ENCODE peak calls at places on chromosomes 6 and 20, in ten cellular contexts. P, J, F, U, A, T, G, H, V and O are unnamed samples.

GRCh38 chr6:1424306-1424927 is 35.0 kb downstream of the FOXF2 start:
- DNase-seq in V (peak; percentile 75), F (peak; percentile 87), T (no peak), P (no peak), A (peak; percentile 32), G (no peak), J (peak; percentile 70), U (peak; percentile 80), H (peak; percentile 70), O (peak; percentile 64)

GRCh38 chr6:69735029-69735428 is 61.8 kb downstream of the LMBRD1 start:
- DNase-seq in H (no peak), G (no peak), P (no peak), A (no peak), V (no peak), U (no peak), F (no peak), T (no peak), J (no peak), O (no peak)

GRCh38 chr20:32036716-32037355 is 15.2 kb upstream of the HCK start:
- DNase-seq in T (no peak), J (no peak), P (no peak), F (peak; percentile 70), U (no peak), G (no peak), V (no peak), H (no peak), A (no peak), O (no peak)

GRCh38 chr20:50578061-50578777 is 68.0 kb downstream of the PTPN1 start:
- DNase-seq in H (no peak), J (no peak), P (no peak), F (no peak), U (no peak), G (no peak), V (no peak), A (no peak), T (no peak), O (no peak)

GRCh38 chr6:17881085-17881883 is 106.2 kb downstream of the KIF13A start:
- DNase-seq in A (no peak), F (no peak), G (peak; percentile 29), J (no peak), T (no peak), U (no peak), P (peak; percentile 22), H (no peak), V (no peak), O (peak; percentile 65)

GRCh38 chr20:14199111-14199510 is 138.3 kb downstream of the FLRT3 start:
- DNase-seq in T (no peak), V (no peak), G (no peak), H (no peak), U (no peak), P (no peak), F (no peak), J (no peak), A (no peak), O (no peak)

GRCh38 chr20:1334761-1335160 is 5.8 kb upstream of the SDCBP2 start:
- DNase-seq in G (no peak), H (no peak), F (no peak), A (peak; percentile 37), P (no peak), V (no peak), T (no peak), J (peak; percentile 65), U (no peak), O (no peak)

GRCh38 chr6:35487653-35488516 is 9.0 kb downstream of the TEAD3 start:
- DNase-seq in F (peak; percentile 33), P (no peak), U (no peak), V (peak; percentile 90), T (no peak), A (no peak), J (peak; percentile 68), G (peak; percentile 50), H (no peak), O (no peak)

GRCh38 chr6:21741221-21742109 is 147.9 kb downstream of the SOX4 start:
- DNase-seq in P (no peak), U (no peak), H (no peak), T (no peak), G (no peak), F (no peak), V (no peak), A (no peak), J (no peak), O (no peak)

GRCh38 chr20:10219452-10219791 is 792 bp downstream of the SNAP25 start:
- DNase-seq in U (peak; percentile 83), G (peak; percentile 63), J (peak; percentile 61), H (peak; percentile 62), F (peak; percentile 85), T (peak; percentile 35), V (peak; percentile 71), A (peak; percentile 61), P (peak; percentile 77), O (peak; percentile 61)

GRCh38 chr20:51961964-51962761 is 159.8 kb upstream of the SALL4 start:
- DNase-seq in T (no peak), G (no peak), F (no peak), P (no peak), V (no peak), A (no peak), U (peak; percentile 64), J (no peak), H (no peak), O (no peak)

GRCh38 chr20:51958099-51958498 is 155.8 kb upstream of the SALL4 start:
- DNase-seq in V (no peak), P (no peak), G (no peak), F (no peak), H (no peak), T (no peak), U (no peak), A (no peak), J (no peak), O (no peak)

GRCh38 chr20:51955756-51956155 is 153.4 kb upstream of the SALL4 start:
- DNase-seq in G (no peak), V (no peak), A (no peak), H (peak; percentile 41), U (no peak), J (peak; percentile 43), F (peak; percentile 62), T (no peak), P (no peak), O (no peak)

GRCh38 chr20:51960004-51960403 is 157.7 kb upstream of the SALL4 start:
- DNase-seq in U (no peak), H (no peak), A (no peak), F (no peak), G (no peak), V (no peak), J (no peak), P (no peak), T (no peak), O (no peak)

GRCh38 chr20:51958636-51959542 is 156.6 kb upstream of the SALL4 start:
- DNase-seq in F (peak; percentile 48), J (no peak), V (no peak), P (no peak), H (peak; percentile 11), A (no peak), G (no peak), T (no peak), U (no peak), O (no peak)
- H3K4me3 ChIP-seq in F (peak overlapping the region; percentile 11), J (no peak overlapping the region), V (no peak overlapping the region), P (no peak overlapping the region), H (no peak overlapping the region), A (no peak overlapping the region), G (no peak overlapping the region), T (no peak overlapping the region), U (no peak overlapping the region), O (no peak overlapping the region)

DNA sequence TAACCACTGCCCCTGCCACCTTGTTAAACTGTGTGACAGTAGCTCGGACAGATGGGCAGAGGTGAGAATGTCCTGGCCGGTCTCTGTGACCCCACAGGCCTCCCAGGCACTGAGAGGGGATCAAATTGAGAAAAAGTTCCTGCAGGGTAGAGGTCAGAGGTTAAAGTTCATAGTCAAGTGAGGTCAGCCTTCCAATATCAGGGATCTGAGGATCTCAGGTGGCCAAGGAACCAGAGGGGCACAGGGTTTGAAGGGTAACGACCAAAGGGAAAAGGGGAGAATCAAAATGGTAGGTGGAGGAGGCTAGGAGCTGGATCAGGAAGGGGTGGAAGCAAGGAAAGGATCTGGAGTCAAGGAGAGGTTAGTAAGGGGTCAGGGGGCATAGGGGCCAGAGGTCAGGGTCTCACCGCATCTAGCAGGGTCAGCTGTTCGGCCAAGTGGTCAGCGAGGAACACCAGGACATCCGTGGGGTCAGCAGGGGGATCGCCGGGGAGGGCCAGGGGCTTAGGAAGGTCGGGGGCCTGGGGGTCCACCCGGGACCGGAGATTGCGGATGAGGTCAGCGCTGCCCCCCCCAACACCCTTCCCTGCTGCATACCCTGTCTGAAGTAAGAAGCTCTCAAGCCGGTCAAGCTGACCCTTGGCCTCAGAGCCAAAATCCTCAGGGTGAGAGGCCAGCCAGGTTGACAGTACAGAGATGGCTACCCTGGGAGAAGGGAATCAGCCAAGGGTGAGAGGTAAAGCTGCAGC is 2.9 kb downstream of the RGL2 start:
- DNase-seq in J (no peak), P (no peak), T (no peak), V (no peak), U (no peak), A (no peak), F (no peak), G (no peak), H (no peak), O (no peak)
- H3K4me3 ChIP-seq in J (no peak overlapping the region), P (no peak overlapping the region), T (no peak overlapping the region), V (no peak overlapping the region), U (no peak overlapping the region), A (no peak overlapping the region), F (no peak overlapping the region), G (no peak overlapping the region), H (no peak overlapping the region), O (no peak overlapping the region)

GRCh38 chr6:31008165-31008564 is 2.1 kb upstream of the MUC22 start:
- DNase-seq in G (no peak), U (no peak), J (peak; percentile 7), T (no peak), A (no peak), H (no peak), V (no peak), F (no peak), P (peak; percentile 6), O (no peak)
- H3K4me3 ChIP-seq in G (no peak overlapping the region), U (no peak overlapping the region), J (no peak overlapping the region), T (no peak overlapping the region), A (no peak overlapping the region), H (no peak overlapping the region), V (no peak overlapping the region), F (no peak overlapping the region), P (no peak overlapping the region), O (no peak overlapping the region)

GRCh38 chr6:29750709-29751108 is 27.5 kb downstream of the HLA-F start:
- DNase-seq in U (no peak), V (peak; percentile 55), P (no peak), F (no peak), H (no peak), T (no peak), G (no peak), A (no peak), J (no peak), O (no peak)

GRCh38 chr6:29755295-29755871 is 32.1 kb downstream of the HLA-F start:
- DNase-seq in H (no peak), A (no peak), P (no peak), F (no peak), V (no peak), T (no peak), G (no peak), U (no peak), J (peak; percentile 39), O (no peak)

GRCh38 chr6:29752451-29753308 is 29.4 kb downstream of the HLA-F start:
- DNase-seq in H (peak; percentile 91), F (peak; percentile 96), V (peak; percentile 96), P (peak; percentile 91), G (peak; percentile 91), A (peak; percentile 91), T (peak; percentile 84), U (peak; percentile 87), J (peak; percentile 86), O (peak; percentile 88)

GRCh38 chr6:29751480-29751879 is 28.2 kb downstream of the HLA-F start:
- DNase-seq in J (no peak), A (no peak), U (no peak), F (no peak), T (no peak), G (no peak), V (no peak), H (no peak), P (no peak), O (no peak)

GRCh38 chr6:29753309-29753644 is 30.0 kb downstream of the HLA-F start:
- DNase-seq in F (no peak), P (no peak), J (no peak), V (no peak), U (no peak), A (no peak), T (no peak), H (no peak), G (no peak), O (no peak)
- H3K4me3 ChIP-seq in F (peak overlapping the region; percentile 84), P (peak overlapping the region; percentile 69), J (peak overlapping the region; percentile 65), V (no peak overlapping the region), U (no peak overlapping the region), A (peak overlapping the region; percentile 95), T (no peak overlapping the region), H (peak overlapping the region; percentile 81), G (peak overlapping the region; percentile 69), O (no peak overlapping the region)